ENCODE peak calls at places on chromosomes 1 and 21, in four cellular contexts. One of them, this sample, is unnamed.

GRCh38 chr21:41623945-41624344 is 116.0 kb upstream of the TMPRSS2 start:
- DNase-seq in neuronal stem cell: no peak
- DNase-seq in H1: no peak
- DNase-seq in IMR-90: no peak
- DNase-seq in this sample: no peak

GRCh38 chr1:182629674-182630073 is 25.5 kb upstream of the RGS16 start:
- DNase-seq in H1: no peak
- DNase-seq in IMR-90: no peak
- DNase-seq in neuronal stem cell: no peak
- DNase-seq in this sample: no peak

GRCh38 chr1:198168180-198168579 is 11.4 kb downstream of the NEK7 start:
- DNase-seq in H1: no peak
- DNase-seq in neuronal stem cell: no peak
- DNase-seq in IMR-90: peak
- DNase-seq in this sample: no peak

GRCh38 chr1:51487628-51488027 is 31.4 kb downstream of the EPS15 start:
- DNase-seq in IMR-90: no peak
- DNase-seq in H1: no peak
- DNase-seq in neuronal stem cell: no peak
- DNase-seq in this sample: no peak

GRCh38 chr1:159030865-159031472 is 21.3 kb downstream of the IFI16 start:
- DNase-seq in H1: no peak
- DNase-seq in IMR-90: no peak
- DNase-seq in neuronal stem cell: no peak
- DNase-seq in this sample: no peak

GRCh38 chr1:92907949-92908684 is 53.1 kb downstream of the DIPK1A start:
- DNase-seq in H1: no peak
- DNase-seq in IMR-90: peak
- DNase-seq in neuronal stem cell: no peak
- DNase-seq in this sample: no peak

GRCh38 chr1:53062731-53063591 is 948 bp downstream of the PODN start:
- DNase-seq in H1: no peak
- DNase-seq in IMR-90: no peak
- DNase-seq in neuronal stem cell: no peak
- DNase-seq in this sample: no peak

GRCh38 chr21:14825405-14826032 is 239.3 kb downstream of the NRIP1 start:
- DNase-seq in H1: no peak
- DNase-seq in neuronal stem cell: no peak
- DNase-seq in IMR-90: no peak
- DNase-seq in this sample: no peak

GRCh38 chr1:50793521-50793920 is 166.5 kb downstream of the FAF1 start:
- DNase-seq in H1: no peak
- DNase-seq in neuronal stem cell: no peak
- DNase-seq in IMR-90: no peak
- DNase-seq in this sample: no peak

GRCh38 chr1:36589006-36589405 is 106.3 kb upstream of the CSF3R start:
- DNase-seq in H1: no peak
- DNase-seq in neuronal stem cell: no peak
- DNase-seq in IMR-90: no peak
- DNase-seq in this sample: no peak

GRCh38 chr1:55893155-55893554 is 678.0 kb upstream of the USP24 start:
- DNase-seq in neuronal stem cell: no peak
- DNase-seq in H1: no peak
- DNase-seq in IMR-90: peak
- DNase-seq in this sample: no peak

GRCh38 chr1:80293818-80294217 is 1287.3 kb upstream of the ADGRL4 start:
- DNase-seq in H1: no peak
- DNase-seq in IMR-90: peak
- DNase-seq in neuronal stem cell: no peak
- DNase-seq in this sample: peak

GRCh38 chr1:14140800-14141526 is 441.0 kb downstream of the PRDM2 start:
- DNase-seq in IMR-90: no peak
- DNase-seq in neuronal stem cell: no peak
- DNase-seq in H1: no peak
- DNase-seq in this sample: no peak

GRCh38 chr1:150162862-150163706 is 13.4 kb downstream of the PLEKHO1 start:
- DNase-seq in neuronal stem cell: peak
- DNase-seq in H1: peak
- DNase-seq in IMR-90: peak
- DNase-seq in this sample: peak

GRCh38 chr1:7984826-7985225 is 23.3 kb downstream of the PARK7 start:
- DNase-seq in IMR-90: no peak
- DNase-seq in H1: no peak
- DNase-seq in neuronal stem cell: peak
- DNase-seq in this sample: no peak

GRCh38 chr1:25890249-25891034 is 14.9 kb upstream of the PAQR7 start:
- DNase-seq in IMR-90: peak
- DNase-seq in neuronal stem cell: no peak
- DNase-seq in H1: no peak
- DNase-seq in this sample: peak

GRCh38 chr1:67214420-67215174 is 48.3 kb downstream of the IL23R start:
- DNase-seq in IMR-90: peak
- DNase-seq in H1: no peak
- DNase-seq in neuronal stem cell: no peak
- DNase-seq in this sample: peak

GRCh38 chr1:248837045-248837793 is 805 bp upstream of the ZNF672 start:
- DNase-seq in IMR-90: no peak
- DNase-seq in neuronal stem cell: no peak
- DNase-seq in H1: no peak
- DNase-seq in this sample: no peak

GRCh38 chr1:247332901-247333361 is 1.3 kb upstream of the ZNF496 start:
- DNase-seq in H1: no peak
- DNase-seq in IMR-90: peak
- DNase-seq in neuronal stem cell: no peak
- DNase-seq in this sample: peak

GRCh38 chr1:31218705-31219104 is 21.0 kb downstream of the NKAIN1 start:
- DNase-seq in neuronal stem cell: no peak
- DNase-seq in H1: no peak
- DNase-seq in IMR-90: no peak
- DNase-seq in this sample: no peak

GRCh38 chr1:19483261-19483660 is 2.1 kb downstream of the CAPZB start:
- DNase-seq in neuronal stem cell: no peak
- DNase-seq in H1: no peak
- DNase-seq in IMR-90: no peak
- DNase-seq in this sample: no peak

GRCh38 chr1:232628335-232629214 is 1.4 kb downstream of the SIPA1L2 start:
- DNase-seq in neuronal stem cell: no peak
- DNase-seq in IMR-90: peak
- DNase-seq in H1: no peak
- DNase-seq in this sample: peak

GRCh38 chr1:183161391-183161790 is 24.7 kb upstream of the LAMC2 start:
- DNase-seq in neuronal stem cell: no peak
- DNase-seq in IMR-90: no peak
- DNase-seq in H1: no peak
- DNase-seq in this sample: peak

GRCh38 chr1:156119503-156120209 is 5.1 kb downstream of the LMNA start:
- DNase-seq in neuronal stem cell: no peak
- DNase-seq in H1: no peak
- DNase-seq in IMR-90: peak
- DNase-seq in this sample: peak

GRCh38 chr1:172105230-172105629 is 263.9 kb downstream of the DNM3 start:
- DNase-seq in H1: no peak
- DNase-seq in neuronal stem cell: no peak
- DNase-seq in IMR-90: no peak
- DNase-seq in this sample: no peak

GRCh38 chr1:915295-916172 is 8.2 kb upstream of the SAMD11 start:
- DNase-seq in H1: no peak
- DNase-seq in neuronal stem cell: no peak
- DNase-seq in IMR-90: no peak
- DNase-seq in this sample: no peak

GRCh38 chr1:152110860-152111514 is 4.3 kb downstream of the TCHH start:
- DNase-seq in IMR-90: peak
- DNase-seq in H1: no peak
- DNase-seq in neuronal stem cell: peak
- DNase-seq in this sample: peak

GRCh38 chr1:216723274-216723780 is at the start of gene ESRRG:
- DNase-seq in neuronal stem cell: peak
- DNase-seq in H1: peak
- DNase-seq in IMR-90: peak
- DNase-seq in this sample: peak

GRCh38 chr1:235597867-235598553 is 51.6 kb downstream of the GNG4 start:
- DNase-seq in neuronal stem cell: no peak
- DNase-seq in H1: no peak
- DNase-seq in IMR-90: peak
- DNase-seq in this sample: peak

GRCh38 chr1:89894210-89894668 is 73.4 kb downstream of the LRRC8D start:
- DNase-seq in IMR-90: peak
- DNase-seq in H1: no peak
- DNase-seq in neuronal stem cell: no peak
- DNase-seq in this sample: peak

GRCh38 chr1:156834322-156834721 is 17.7 kb upstream of the SH2D2A start:
- DNase-seq in H1: no peak
- DNase-seq in neuronal stem cell: no peak
- DNase-seq in IMR-90: no peak
- DNase-seq in this sample: no peak

GRCh38 chr1:29743264-29743663 is 506.9 kb downstream of the PTPRU start:
- DNase-seq in H1: no peak
- DNase-seq in neuronal stem cell: no peak
- DNase-seq in IMR-90: no peak
- DNase-seq in this sample: no peak

GRCh38 chr1:205077934-205078311 is 6.3 kb downstream of the TMEM81 start:
- DNase-seq in H1: no peak
- DNase-seq in neuronal stem cell: no peak
- DNase-seq in IMR-90: no peak
- DNase-seq in this sample: no peak

GRCh38 chr1:22815421-22816062 is 104.9 kb downstream of the EPHB2 start:
- DNase-seq in IMR-90: no peak
- DNase-seq in H1: no peak
- DNase-seq in neuronal stem cell: no peak
- DNase-seq in this sample: no peak

GRCh38 chr1:170221031-170221430 is 75.3 kb downstream of the NTMT2 start:
- DNase-seq in IMR-90: no peak
- DNase-seq in neuronal stem cell: no peak
- DNase-seq in H1: no peak
- DNase-seq in this sample: peak

GRCh38 chr1:152796421-152796820 is at the start of gene LCE1D:
- DNase-seq in H1: no peak
- DNase-seq in IMR-90: no peak
- DNase-seq in neuronal stem cell: no peak
- DNase-seq in this sample: no peak

DNA sequence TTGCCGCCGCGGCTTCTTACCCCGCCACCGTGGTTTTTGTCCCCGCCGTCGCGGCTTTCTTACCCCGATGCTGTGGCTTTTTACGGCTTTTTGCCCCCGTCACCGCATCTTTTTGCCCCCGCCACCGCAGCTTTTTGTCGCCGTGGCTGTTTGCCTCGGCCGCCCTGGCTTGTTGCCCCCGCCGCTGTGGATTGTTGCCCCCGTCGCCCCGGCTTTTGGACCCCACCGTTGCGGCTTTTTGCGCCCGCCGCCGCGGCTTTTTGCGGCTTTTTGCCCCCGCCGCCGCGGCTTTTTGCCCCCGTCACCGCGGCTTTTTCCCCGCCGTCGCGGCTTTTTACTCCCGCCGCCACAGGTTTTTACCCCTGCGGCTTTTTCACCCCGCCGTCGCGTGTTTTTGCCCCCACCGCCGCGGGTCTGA is 3934.3 kb downstream of the SRGAP2C start:
- DNase-seq in H1: no peak
- DNase-seq in IMR-90: no peak
- DNase-seq in neuronal stem cell: no peak
- DNase-seq in this sample: no peak
- H2AFZ ChIP-seq in H1: no peak
- H2AFZ ChIP-seq in IMR-90: no peak
- H2AFZ ChIP-seq in neuronal stem cell: no peak
- H2AFZ ChIP-seq in this sample: no peak

GRCh38 chr1:160608941-160609340 is 29.6 kb upstream of the CD84 start:
- DNase-seq in IMR-90: no peak
- DNase-seq in H1: no peak
- DNase-seq in neuronal stem cell: no peak
- DNase-seq in this sample: no peak

GRCh38 chr1:160612613-160613218 is 33.4 kb upstream of the CD84 start:
- DNase-seq in neuronal stem cell: no peak
- DNase-seq in H1: no peak
- DNase-seq in IMR-90: no peak
- DNase-seq in this sample: no peak

GRCh38 chr1:160608057-160608456 is 28.8 kb upstream of the CD84 start:
- DNase-seq in H1: no peak
- DNase-seq in IMR-90: no peak
- DNase-seq in neuronal stem cell: no peak
- DNase-seq in this sample: no peak

GRCh38 chr1:160608514-160608913 is 29.2 kb upstream of the CD84 start:
- DNase-seq in H1: no peak
- DNase-seq in neuronal stem cell: no peak
- DNase-seq in IMR-90: no peak
- DNase-seq in this sample: no peak

DNA sequence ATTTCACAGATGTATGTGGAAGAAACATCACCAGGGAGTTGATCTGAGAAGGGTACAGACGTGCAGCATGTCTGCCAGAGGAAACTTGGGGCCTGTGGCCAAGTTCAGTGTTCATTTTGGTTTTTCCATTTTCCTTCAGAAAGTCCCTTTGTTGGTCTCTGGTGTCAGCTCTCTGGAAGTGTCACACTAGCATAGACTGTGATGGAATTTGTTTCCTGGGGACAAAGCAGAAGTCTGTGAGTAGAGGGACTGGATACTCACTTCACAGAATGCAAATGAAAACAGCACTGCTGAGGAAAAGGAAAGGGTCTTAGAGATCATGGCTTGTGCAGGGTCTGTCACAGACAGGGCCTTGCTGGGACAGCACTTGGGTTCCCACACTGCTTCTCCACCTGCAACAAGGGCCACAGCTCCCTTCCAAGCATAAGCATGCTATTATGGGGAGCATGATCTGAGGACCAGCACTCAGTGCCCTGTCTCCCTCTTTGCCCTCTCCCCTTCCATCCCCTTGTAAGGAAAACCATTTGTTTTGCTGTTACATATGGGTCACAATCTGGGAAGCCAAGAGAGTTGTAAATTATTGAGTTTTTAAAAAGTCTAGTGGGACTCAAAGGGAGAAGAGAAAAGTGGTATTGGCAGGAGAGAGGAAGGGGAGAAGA is 31.4 kb upstream of the CD84 start:
- DNase-seq in IMR-90: no peak
- DNase-seq in neuronal stem cell: no peak
- DNase-seq in H1: no peak
- DNase-seq in this sample: no peak
- H2BK5ac ChIP-seq in IMR-90: no peak
- H2BK5ac ChIP-seq in neuronal stem cell: no peak
- H2BK5ac ChIP-seq in H1: no peak
- H2BK5ac ChIP-seq in this sample: no peak

GRCh38 chr1:119683893-119684292 is 27.8 kb upstream of the PHGDH start:
- DNase-seq in H1: no peak
- DNase-seq in IMR-90: no peak
- DNase-seq in neuronal stem cell: no peak
- DNase-seq in this sample: no peak
- H2AFZ ChIP-seq in H1: no peak
- H2AFZ ChIP-seq in IMR-90: no peak
- H2AFZ ChIP-seq in neuronal stem cell: no peak
- H2AFZ ChIP-seq in this sample: no peak

DNA sequence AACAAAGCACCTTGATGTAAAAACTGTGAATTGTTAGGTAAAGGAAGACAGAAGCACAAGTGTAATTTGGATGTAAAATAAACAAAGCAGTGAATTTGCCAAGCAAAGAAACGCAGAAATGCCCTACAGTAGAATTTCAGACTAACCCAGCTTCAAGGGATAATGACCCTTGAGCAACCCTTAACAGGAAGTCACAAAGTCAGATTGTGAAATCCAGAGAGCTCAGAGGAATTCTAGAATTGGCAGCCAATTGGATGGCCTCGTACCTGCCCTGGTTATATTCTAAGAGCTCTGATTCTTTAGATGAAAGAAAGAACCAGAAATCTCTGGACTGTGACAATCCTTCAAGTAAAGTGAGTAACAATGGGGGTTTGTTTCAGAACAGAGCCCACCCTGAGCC is 152.7 kb upstream of the CHRM3 start:
- DNase-seq in IMR-90: no peak
- DNase-seq in neuronal stem cell: no peak
- DNase-seq in H1: no peak
- DNase-seq in this sample: peak
- H2BK5ac ChIP-seq in IMR-90: no peak
- H2BK5ac ChIP-seq in neuronal stem cell: no peak
- H2BK5ac ChIP-seq in H1: no peak
- H2BK5ac ChIP-seq in this sample: no peak